ENCODE peak calls at places on chromosomes 11 and 22, in four cellular contexts. M, D, B and Z are unnamed samples.

GRCh38 chr11:94776351-94777321 is 8.5 kb downstream of the AMOTL1 start:
- DNase-seq in M (no peak), D (no peak), B (no peak), Z (no peak)

GRCh38 chr22:33697640-33698039 is 222.6 kb downstream of the LARGE1 start:
- DNase-seq in M (no peak), D (peak), B (no peak), Z (no peak)

GRCh38 chr22:31695423-31695822 is 33.4 kb upstream of the PISD start:
- DNase-seq in M (no peak), D (no peak), B (no peak), Z (no peak)

GRCh38 chr22:42743501-42743991 is 22.9 kb upstream of the A4GALT start:
- DNase-seq in M (no peak), D (peak), B (no peak), Z (no peak)

GRCh38 chr11:87597696-87598095 is 560.0 kb downstream of the TMEM135 start:
- DNase-seq in M (no peak), D (no peak), B (no peak), Z (no peak)

GRCh38 chr22:22616636-22617035 is 27.8 kb upstream of the GGTLC2 start:
- DNase-seq in M (no peak), D (no peak), B (peak), Z (no peak)

GRCh38 chr22:37454857-37455686 is 27.8 kb upstream of the ELFN2 start:
- DNase-seq in M (no peak), D (peak), B (no peak), Z (no peak)

GRCh38 chr22:40764743-40765441 is 54.3 kb downstream of the SLC25A17 start:
- DNase-seq in M (no peak), D (no peak), B (peak), Z (no peak)

GRCh38 chr11:69151811-69152210 is 3.9 kb upstream of the SMIM38 start:
- DNase-seq in M (no peak), D (no peak), B (no peak), Z (peak)

GRCh38 chr11:57791321-57792059 is 29.9 kb downstream of the CTNND1 start:
- DNase-seq in M (no peak), D (no peak), B (no peak), Z (no peak)

GRCh38 chr11:34065505-34066203 is 14.1 kb downstream of the CAPRIN1 start:
- DNase-seq in M (no peak), D (no peak), B (no peak), Z (no peak)

GRCh38 chr11:212150-213100 is 4.9 kb downstream of the RIC8A start:
- DNase-seq in M (no peak), D (no peak), B (no peak), Z (no peak)

GRCh38 chr22:45270095-45271020 is 14.4 kb upstream of the UPK3A start:
- DNase-seq in M (no peak), D (no peak), B (no peak), Z (no peak)

GRCh38 chr22:45268958-45269844 is 15.5 kb upstream of the UPK3A start:
- DNase-seq in M (no peak), D (no peak), B (no peak), Z (no peak)

GRCh38 chr22:45265546-45265945 is 19.2 kb upstream of the UPK3A start:
- DNase-seq in M (no peak), D (no peak), B (no peak), Z (no peak)

GRCh38 chr22:45271667-45272188 is 13.0 kb upstream of the UPK3A start:
- DNase-seq in M (no peak), D (peak), B (no peak), Z (no peak)

DNA sequence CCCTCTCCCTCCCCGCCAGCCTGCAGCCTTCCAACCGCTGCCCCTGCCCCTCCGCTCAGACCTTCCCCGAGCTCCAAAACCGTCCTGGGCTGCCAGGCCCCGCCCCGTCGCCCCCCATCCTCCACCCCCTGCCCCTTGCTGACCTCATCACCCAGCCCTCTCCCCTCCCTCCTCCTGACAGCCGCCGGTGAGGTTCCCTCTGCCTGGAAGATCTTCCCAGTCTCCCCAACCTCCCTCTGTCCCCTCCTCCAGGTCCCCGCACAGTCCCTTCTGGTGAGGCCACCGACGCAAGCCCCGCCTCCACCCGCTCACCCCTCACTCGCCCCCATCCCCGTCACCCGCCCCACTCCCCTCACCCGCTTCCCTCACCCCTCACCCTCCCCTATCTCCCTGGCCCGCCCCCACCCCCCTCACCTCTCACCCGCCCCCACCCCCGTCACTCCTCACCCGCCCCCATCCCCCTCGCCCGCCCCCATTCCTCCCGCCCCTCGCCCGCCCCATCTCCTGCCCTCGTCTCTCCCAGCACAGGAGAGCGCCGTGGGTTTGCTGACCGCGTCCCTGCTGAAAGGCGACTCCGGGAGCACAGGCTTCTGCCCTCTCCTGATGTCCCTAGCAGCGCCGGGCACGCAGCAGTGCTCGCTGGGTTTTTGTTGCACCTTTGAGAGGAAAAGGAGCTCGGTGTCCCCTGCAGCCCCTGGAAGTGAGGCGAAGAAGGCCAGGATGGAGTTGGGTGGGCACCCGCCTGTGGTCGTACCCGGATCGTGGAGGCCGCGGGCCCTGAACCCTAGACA is 16.4 kb upstream of the UPK3A start:
- DNase-seq in M (peak), D (no peak), B (no peak), Z (peak)
- H3K9ac ChIP-seq in M (peak), D (peak), B (peak), Z (peak)

GRCh38 chr11:73271936-73272679 is at the start of gene P2RY6:
- DNase-seq in M (no peak), D (peak), B (no peak), Z (no peak)
- TF ChIP-seq SUZ12 in M (no peak), D (no peak), B (no peak), Z (no peak)

GRCh38 chr22:19429950-19430889 is 1.3 kb downstream of the HIRA start:
- DNase-seq in M (no peak), D (peak), B (no peak), Z (no peak)
- TF ChIP-seq ZNF274 in M (no peak), D (no peak), B (no peak), Z (no peak)

DNA sequence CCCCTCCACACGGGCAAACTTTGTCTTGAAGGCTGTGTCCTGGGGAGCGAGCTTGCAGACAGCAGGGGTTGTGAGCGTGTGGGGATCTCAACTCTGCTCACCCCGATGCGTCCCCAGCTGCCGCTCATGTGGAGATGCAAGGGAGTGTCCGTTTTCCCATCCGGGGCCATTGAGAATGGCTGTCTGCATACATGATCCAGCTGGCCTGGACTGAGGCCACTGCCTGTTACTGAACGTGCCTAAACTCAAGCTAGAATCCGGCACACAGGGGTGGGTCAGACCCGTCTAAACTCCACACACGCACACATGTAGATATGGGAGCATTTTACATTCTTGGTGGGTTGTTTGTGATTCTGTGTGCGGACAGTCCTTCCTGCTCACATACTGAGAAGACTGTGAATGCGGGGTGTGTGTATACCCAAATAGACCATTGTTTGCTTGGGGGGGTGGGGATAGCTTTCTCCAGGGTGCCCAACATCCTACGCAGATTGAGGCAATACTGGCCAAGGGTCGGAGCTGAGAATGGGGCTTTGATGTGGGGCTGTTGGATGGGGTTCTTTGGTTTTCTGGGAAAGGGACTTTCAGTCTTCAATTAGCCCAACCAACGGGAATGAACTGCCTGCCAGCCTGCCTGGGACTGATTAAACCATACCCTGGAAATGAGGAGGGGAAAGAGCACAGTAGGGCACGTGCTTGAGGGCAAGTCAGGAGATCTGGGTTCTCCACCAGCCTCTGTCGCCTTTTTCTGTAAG is 60.4 kb downstream of the ST3GAL4 start:
- DNase-seq in M (no peak), D (no peak), B (no peak), Z (no peak)
- H3K9ac ChIP-seq in M (no peak), D (no peak), B (no peak), Z (no peak)

DNA sequence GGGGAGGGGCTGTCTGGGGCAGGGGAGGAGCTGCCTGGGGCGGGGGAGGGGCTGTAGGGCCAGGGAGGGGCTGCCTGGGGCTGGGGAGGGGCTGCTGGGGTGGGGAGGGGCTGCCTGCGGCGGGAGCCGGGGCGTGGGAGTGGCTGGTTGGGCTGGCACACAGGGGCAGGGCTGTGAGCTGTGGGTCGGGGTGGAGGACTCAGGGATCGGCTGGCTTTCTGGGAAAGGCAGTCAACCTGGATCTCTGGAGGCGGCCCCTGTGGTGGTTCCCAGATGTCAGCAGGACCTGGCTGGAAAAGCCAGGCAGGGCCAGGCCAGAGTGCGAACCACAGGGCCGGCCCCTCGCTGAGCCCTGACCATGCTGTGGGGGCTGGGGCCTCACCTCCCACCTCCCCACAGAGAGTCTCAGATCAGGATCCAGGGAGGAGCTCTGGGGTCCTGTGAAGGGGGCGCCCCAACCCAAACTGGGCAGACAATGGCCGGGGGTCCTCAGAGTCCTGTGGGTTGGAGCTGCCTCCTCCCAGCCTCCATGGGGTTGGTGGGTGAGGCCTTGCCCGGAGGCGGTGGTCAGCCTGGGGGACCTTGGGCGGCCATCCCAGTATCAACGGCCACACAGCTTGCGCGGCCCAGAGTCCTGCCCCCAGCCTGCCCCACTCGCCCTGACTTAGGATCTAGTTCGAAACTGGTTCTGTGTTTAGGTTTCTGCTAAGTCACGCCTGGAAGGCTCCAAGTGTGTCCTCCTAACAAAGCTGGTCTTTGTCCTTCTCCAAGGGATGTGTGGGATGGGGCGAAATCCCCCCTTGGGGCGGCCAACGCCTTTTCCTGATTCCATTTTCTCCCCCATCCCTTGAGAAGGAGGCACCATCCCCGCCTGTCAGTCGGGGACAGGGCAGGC is 1.9 kb downstream of the MUC5B start:
- DNase-seq in M (no peak), D (no peak), B (no peak), Z (no peak)
- TF ChIP-seq SUZ12 in M (no peak), D (no peak), B (no peak), Z (no peak)

DNA sequence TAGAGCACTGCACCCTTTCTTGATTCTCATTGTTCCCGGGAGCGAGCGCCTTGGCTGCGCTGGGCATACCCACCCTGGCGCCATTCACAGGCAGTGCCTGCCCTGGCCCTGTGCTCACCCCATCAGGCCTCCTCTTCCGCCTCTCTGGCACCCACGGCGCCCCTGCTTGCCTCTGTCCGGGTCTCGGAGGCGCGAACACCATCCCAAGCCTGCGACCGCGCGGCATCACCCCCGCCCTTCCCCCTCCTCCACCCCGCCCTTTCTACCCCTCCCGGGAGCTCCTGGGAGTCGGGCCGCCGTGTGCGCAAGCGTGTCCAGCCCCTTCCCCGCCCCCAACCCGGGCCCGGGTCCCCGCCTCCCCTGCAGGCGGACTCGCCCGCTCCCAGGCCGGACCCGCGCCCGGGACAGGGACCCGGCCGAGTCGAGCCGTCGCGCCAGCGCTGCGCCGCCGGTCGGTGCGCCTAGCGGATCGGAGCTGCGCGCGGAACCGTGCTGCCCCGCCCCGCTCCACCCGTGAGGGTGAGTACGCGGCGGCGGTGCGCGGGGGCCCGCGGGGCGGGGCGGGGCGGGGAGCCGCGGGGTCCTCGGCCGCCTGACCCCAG is at the start of gene ST3GAL4:
- DNase-seq in M (peak), D (peak), B (peak), Z (peak)
- TF ChIP-seq ZNF274 in M (no peak), D (no peak), B (no peak), Z (no peak)

GRCh38 chr11:36109850-36110606 is 166.2 kb downstream of the LDLRAD3 start:
- DNase-seq in M (peak), D (no peak), B (no peak), Z (peak)
- H3K9ac ChIP-seq in M (peak), D (no peak), B (no peak), Z (peak)

GRCh38 chr11:70604630-70605520 is 206.5 kb downstream of the CTTN start:
- DNase-seq in M (no peak), D (no peak), B (no peak), Z (no peak)

GRCh38 chr11:70604221-70604620 is 205.9 kb downstream of the CTTN start:
- DNase-seq in M (no peak), D (no peak), B (no peak), Z (no peak)

GRCh38 chr11:70603756-70604211 is 205.5 kb downstream of the CTTN start:
- DNase-seq in M (no peak), D (no peak), B (no peak), Z (no peak)

GRCh38 chr11:70603064-70603755 is 204.9 kb downstream of the CTTN start:
- DNase-seq in M (no peak), D (no peak), B (no peak), Z (no peak)

GRCh38 chr11:70601861-70602575 is 203.7 kb downstream of the CTTN start:
- DNase-seq in M (no peak), D (no peak), B (no peak), Z (no peak)
- TF ChIP-seq SUZ12 in M (no peak), D (no peak), B (no peak), Z (no peak)

GRCh38 chr11:2290351-2290841 is 11.3 kb downstream of the C11orf21 start:
- DNase-seq in M (no peak), D (no peak), B (no peak), Z (no peak)

GRCh38 chr11:2293396-2294339 is 8.1 kb downstream of the C11orf21 start:
- DNase-seq in M (no peak), D (no peak), B (no peak), Z (no peak)

GRCh38 chr11:2287102-2287501 is 14.6 kb downstream of the C11orf21 start:
- DNase-seq in M (no peak), D (no peak), B (no peak), Z (no peak)

GRCh38 chr11:2289350-2289749 is 12.4 kb downstream of the C11orf21 start:
- DNase-seq in M (no peak), D (no peak), B (no peak), Z (no peak)

GRCh38 chr11:2289859-2290258 is 11.9 kb downstream of the C11orf21 start:
- DNase-seq in M (no peak), D (no peak), B (no peak), Z (no peak)
- TF ChIP-seq ZNF274 in M (no peak), D (no peak), B (no peak), Z (no peak)